ENCODE peak calls at places on chromosome 15, in five cellular contexts. Y is dorsolateral prefrontal cortex, F is neural crest cell, Z is astrocyte, O is MCF 10A. U is an unnamed sample.

GRCh38 chr15:52100807-52101206 is 11.8 kb downstream of the BCL2L10 start:
- DNase-seq in Y (peak), F (no peak), Z (peak), O (peak), U (no peak)

GRCh38 chr15:90642464-90643300 is 74.5 kb upstream of the BLM start:
- DNase-seq in Y (no peak), F (no peak), Z (no peak), O (no peak), U (no peak)

GRCh38 chr15:63473007-63473748 is 31.2 kb upstream of the USP3 start:
- DNase-seq in Y (no peak), F (no peak), Z (no peak), O (no peak), U (no peak)

GRCh38 chr15:33735637-33736247 is 232.6 kb upstream of the CHRM5 start:
- DNase-seq in Y (peak), F (peak), Z (no peak), O (peak), U (peak)

GRCh38 chr15:74276560-74276959 is 40.4 kb downstream of the CCDC33 start:
- DNase-seq in Y (no peak), F (no peak), Z (no peak), O (no peak), U (no peak)

GRCh38 chr15:66169023-66169422 is 84.5 kb downstream of the MEGF11 start:
- DNase-seq in Y (no peak), F (no peak), Z (no peak), O (no peak), U (no peak)

GRCh38 chr15:34336947-34337556 is 529 bp downstream of the SLC12A6 start:
- DNase-seq in Y (peak), F (no peak), Z (no peak), O (no peak), U (peak)

GRCh38 chr15:67109141-67110034 is 44.0 kb downstream of the SMAD3 start:
- DNase-seq in Y (no peak), F (no peak), Z (peak), O (no peak), U (peak)

GRCh38 chr15:23546158-23546557 is 19.3 kb upstream of the MKRN3 start:
- DNase-seq in Y (no peak), F (no peak), Z (no peak), O (no peak), U (no peak)

GRCh38 chr15:73697033-73697467 is 12.9 kb downstream of the CD276 start:
- DNase-seq in Y (peak), F (peak), Z (peak), O (peak), U (peak)

GRCh38 chr15:98150084-98150483 is 189.6 kb downstream of the ARRDC4 start:
- DNase-seq in Y (no peak), F (no peak), Z (no peak), O (no peak), U (no peak)

GRCh38 chr15:22995786-22996185 is 15.6 kb upstream of the CYFIP1 start:
- DNase-seq in Y (no peak), F (no peak), Z (no peak), O (no peak), U (no peak)

GRCh38 chr15:68224546-68225250 is 4.8 kb downstream of the CLN6 start:
- DNase-seq in Y (no peak), F (no peak), Z (no peak), O (no peak), U (no peak)

GRCh38 chr15:53448215-53449001 is 311.1 kb downstream of the WDR72 start:
- DNase-seq in Y (no peak), F (no peak), Z (no peak), O (no peak), U (no peak)

GRCh38 chr15:76337739-76338554 is 1.4 kb downstream of the ISL2 start:
- DNase-seq in Y (no peak), F (peak), Z (no peak), O (no peak), U (peak)
- TF ChIP-seq CTCF in Y (no peak), F (peak), Z (no peak), O (no peak), U (no peak)

GRCh38 chr15:100918690-100919480 is at the start of gene LRRK1:
- DNase-seq in Y (no peak), F (no peak), Z (peak), O (peak), U (peak)
- TF ChIP-seq CTCF in Y (no peak), F (no peak), Z (no peak), O (no peak), U (no peak)

GRCh38 chr15:57220220-57220619 is 156.1 kb upstream of the CGNL1 start:
- DNase-seq in Y (no peak), F (no peak), Z (peak), O (no peak), U (no peak)
- TF ChIP-seq CTCF in Y (no peak), F (no peak), Z (no peak), O (no peak), U (no peak)

DNA sequence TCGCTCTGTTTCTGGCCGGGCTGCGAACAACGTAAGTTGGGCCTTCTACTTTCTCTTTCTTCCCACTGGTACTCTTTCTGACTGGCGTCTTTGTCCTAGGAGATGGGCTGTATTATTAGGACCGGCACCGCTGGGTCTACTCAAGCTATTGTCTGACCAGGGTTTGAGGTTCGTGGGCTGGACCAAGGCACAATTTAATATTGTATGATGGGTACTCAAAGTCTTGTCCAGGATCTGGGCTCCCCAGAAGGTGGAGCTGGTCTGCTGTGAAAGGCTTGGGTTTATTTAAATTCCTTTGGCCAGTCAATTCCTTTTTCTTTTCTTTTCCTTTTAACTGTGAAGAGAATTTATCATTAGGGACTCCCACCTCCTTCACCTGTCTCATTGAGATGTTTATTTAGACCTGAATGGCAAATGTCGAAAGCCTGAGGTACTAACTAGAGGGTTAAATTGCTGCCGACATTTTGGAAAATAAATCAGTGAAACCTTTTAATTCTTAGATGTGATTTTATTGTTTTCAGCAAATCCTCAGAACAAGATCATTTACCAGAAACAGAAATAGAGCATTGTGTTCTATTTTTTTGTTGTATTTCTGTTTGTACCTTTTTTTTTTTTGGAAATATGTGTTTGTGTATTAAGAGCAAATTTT is 410 bp downstream of the LRRC49 start:
- DNase-seq in Y (peak), F (no peak), Z (peak), O (peak), U (no peak)
- TF ChIP-seq CTCF in Y (peak), F (peak), Z (peak), O (peak), U (no peak)

DNA sequence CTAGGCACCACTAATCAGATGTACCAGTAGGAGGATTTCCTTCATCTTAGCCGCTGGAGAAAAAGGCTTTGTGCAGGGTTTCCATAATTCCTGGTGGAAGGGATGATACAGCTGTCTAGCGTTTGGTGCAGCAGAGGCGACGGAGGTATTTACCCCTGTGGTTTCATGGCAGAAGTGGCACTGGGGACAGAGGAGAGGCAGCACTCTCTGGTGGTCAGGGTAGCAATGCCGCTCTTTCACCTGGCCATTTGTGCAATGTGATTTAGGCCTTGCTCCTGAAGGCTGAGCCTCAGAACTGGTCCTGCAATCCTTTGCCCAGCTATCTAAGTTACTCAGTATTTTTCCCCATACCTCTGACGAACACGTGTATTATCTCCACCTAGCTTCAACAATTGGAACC is 47.1 kb upstream of the BNIP2 start:
- DNase-seq in Y (no peak), F (no peak), Z (no peak), O (no peak), U (no peak)
- TF ChIP-seq CTCF in Y (no peak), F (no peak), Z (no peak), O (no peak), U (no peak)

GRCh38 chr15:45665261-45665660 is 30.4 kb downstream of the SQOR start:
- DNase-seq in Y (no peak), F (no peak), Z (no peak), O (no peak), U (no peak)

GRCh38 chr15:45660231-45660979 is 25.6 kb downstream of the SQOR start:
- DNase-seq in Y (no peak), F (no peak), Z (no peak), O (no peak), U (no peak)

GRCh38 chr15:45664451-45664850 is 29.6 kb downstream of the SQOR start:
- DNase-seq in Y (no peak), F (no peak), Z (peak), O (no peak), U (no peak)

GRCh38 chr15:45666119-45666875 is 31.5 kb downstream of the SQOR start:
- DNase-seq in Y (no peak), F (no peak), Z (no peak), O (no peak), U (no peak)

GRCh38 chr15:45662375-45662774 is 27.5 kb downstream of the SQOR start:
- DNase-seq in Y (no peak), F (no peak), Z (no peak), O (no peak), U (no peak)
- TF ChIP-seq CTCF in Y (no peak), F (no peak), Z (no peak), O (no peak), U (no peak)

DNA sequence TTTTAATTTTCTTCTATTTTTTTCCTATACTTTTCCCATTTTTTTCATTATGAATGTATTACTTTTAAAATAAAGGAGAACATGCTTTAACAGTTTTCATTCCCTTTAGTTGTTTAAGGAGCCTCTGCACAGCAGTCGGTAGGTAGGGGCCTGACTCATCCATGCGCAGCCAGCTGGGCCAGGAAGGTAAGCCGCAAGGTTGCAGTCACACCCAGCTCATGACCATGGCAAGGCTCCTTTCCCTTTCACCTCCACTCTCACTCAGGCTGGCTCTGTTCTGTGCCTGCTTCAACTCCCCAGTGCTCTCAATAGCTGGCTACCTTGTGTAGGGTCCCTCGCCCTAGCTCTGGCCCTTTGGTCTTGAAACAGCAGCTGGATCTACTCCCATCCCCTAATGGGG is 17.4 kb upstream of the ANKRD34C start:
- DNase-seq in Y (no peak), F (no peak), Z (no peak), O (peak), U (no peak)
- TF ChIP-seq CTCF in Y (no peak), F (no peak), Z (no peak), O (no peak), U (no peak)

GRCh38 chr15:71230303-71230702 is 115.0 kb downstream of the THSD4 start:
- DNase-seq in Y (no peak), F (no peak), Z (no peak), O (no peak), U (no peak)

GRCh38 chr15:71231678-71232224 is 116.5 kb downstream of the THSD4 start:
- DNase-seq in Y (no peak), F (no peak), Z (no peak), O (no peak), U (no peak)

GRCh38 chr15:71237456-71238188 is 122.4 kb downstream of the THSD4 start:
- DNase-seq in Y (peak), F (no peak), Z (peak), O (peak), U (no peak)

GRCh38 chr15:71228403-71228802 is 113.1 kb downstream of the THSD4 start:
- DNase-seq in Y (no peak), F (no peak), Z (no peak), O (no peak), U (no peak)

GRCh38 chr15:71232411-71232810 is 117.1 kb downstream of the THSD4 start:
- DNase-seq in Y (no peak), F (no peak), Z (peak), O (no peak), U (no peak)
- TF ChIP-seq CTCF in Y (no peak), F (no peak), Z (no peak), O (no peak), U (no peak)

GRCh38 chr15:37981781-37982180 is 47.3 kb downstream of the TMCO5A start:
- DNase-seq in Y (no peak), F (no peak), Z (peak), O (peak), U (no peak)
- TF ChIP-seq CTCF in Y (peak), F (peak), Z (peak), O (peak), U (peak)

GRCh38 chr15:81174759-81175327 is 21.8 kb upstream of the IL16 start:
- DNase-seq in Y (no peak), F (no peak), Z (no peak), O (no peak), U (no peak)
- TF ChIP-seq CTCF in Y (no peak), F (no peak), Z (no peak), O (no peak), U (no peak)

U was measured in nephron progenitor cell.